ENCODE peak calls at places on chromosomes 13 and 19, in five cellular contexts. K is GM12878, T is HepG2, X is K562, Q is H1. Z is an unnamed sample.
A peak's percentile ranks its signal among the peaks of the same experiment; 100 is the strongest.

GRCh38 chr13:73703606-73704005 is 430.6 kb downstream of the KLF12 start:
- DNase-seq in K (no peak), T (no peak), X (no peak), Q (no peak), Z (no peak)

GRCh38 chr13:33610471-33611015 is 207.4 kb upstream of the RFC3 start:
- DNase-seq in K (no peak), T (peak; percentile 95), X (peak; percentile 11), Q (peak; percentile 36), Z (peak; percentile 44)

GRCh38 chr13:46684287-46685001 is 112.5 kb downstream of the ESD start:
- DNase-seq in K (no peak), T (peak; percentile 86), X (no peak), Q (peak; percentile 31), Z (no peak)

GRCh38 chr13:61685683-61686013 is 270.0 kb upstream of the PCDH20 start:
- DNase-seq in K (no peak), T (peak; percentile 34), X (no peak), Q (no peak), Z (peak; percentile 28)

GRCh38 chr19:9912551-9913236 is 23.6 kb downstream of the OLFM2 start:
- DNase-seq in K (no peak), T (no peak), X (no peak), Q (no peak), Z (no peak)

GRCh38 chr19:2770055-2771013 is 12.7 kb downstream of the SGTA start:
- DNase-seq in K (no peak), T (no peak), X (no peak), Q (no peak), Z (no peak)

GRCh38 chr13:57653229-57653994 is 21.9 kb downstream of the PCDH17 start:
- DNase-seq in K (no peak), T (peak; percentile 5), X (no peak), Q (no peak), Z (no peak)

GRCh38 chr19:16061943-16062342 is 14.4 kb upstream of the TPM4 start:
- DNase-seq in K (no peak), T (no peak), X (no peak), Q (no peak), Z (no peak)

GRCh38 chr13:67229438-67230242 is 496 bp downstream of the PCDH9 start:
- DNase-seq in K (no peak), T (no peak), X (no peak), Q (no peak), Z (no peak)

GRCh38 chr19:23286477-23286876 is 36.3 kb upstream of the ZNF724 start:
- DNase-seq in K (no peak), T (no peak), X (no peak), Q (no peak), Z (peak; percentile 50)

GRCh38 chr13:45441633-45442032 is 23.1 kb upstream of the COG3 start:
- DNase-seq in K (peak; percentile 60), T (peak; percentile 70), X (no peak), Q (no peak), Z (no peak)

GRCh38 chr19:45641274-45642105 is 2.3 kb upstream of the EML2 start:
- DNase-seq in K (peak; percentile 95), T (peak; percentile 90), X (peak; percentile 94), Q (peak; percentile 92), Z (peak; percentile 96)

GRCh38 chr19:1163283-1163933 is 10.7 kb downstream of the SBNO2 start:
- DNase-seq in K (no peak), T (no peak), X (no peak), Q (no peak), Z (no peak)

GRCh38 chr19:33487901-33488817 is 33.4 kb downstream of the PEPD start:
- DNase-seq in K (no peak), T (no peak), X (no peak), Q (no peak), Z (no peak)

GRCh38 chr19:15613338-15613737 is 1.7 kb upstream of the CYP4F8 start:
- DNase-seq in K (no peak), T (no peak), X (no peak), Q (no peak), Z (no peak)

GRCh38 chr13:45369116-45369515 is 28.1 kb upstream of the TPT1 start:
- DNase-seq in K (no peak), T (no peak), X (no peak), Q (no peak), Z (no peak)

GRCh38 chr13:98476106-98476505 is 100.8 kb downstream of the STK24 start:
- DNase-seq in K (no peak), T (no peak), X (no peak), Q (no peak), Z (peak; percentile 80)

GRCh38 chr19:3670796-3671679 is 29.2 kb downstream of the PIP5K1C start:
- DNase-seq in K (no peak), T (no peak), X (peak; percentile 89), Q (no peak), Z (no peak)

GRCh38 chr19:14516746-14517438 is 1.3 kb downstream of the DNAJB1 start:
- DNase-seq in K (no peak), T (no peak), X (no peak), Q (no peak), Z (no peak)

GRCh38 chr13:47680752-47681151 is 320.3 kb downstream of the SUCLA2 start:
- DNase-seq in K (no peak), T (no peak), X (no peak), Q (no peak), Z (no peak)

GRCh38 chr19:13938361-13939027 is at the start of gene PODNL1:
- DNase-seq in K (no peak), T (no peak), X (no peak), Q (no peak), Z (no peak)

GRCh38 chr19:49985926-49986325 is 25.0 kb upstream of the SIGLEC11 start:
- DNase-seq in K (no peak), T (no peak), X (no peak), Q (no peak), Z (no peak)

GRCh38 chr13:94192576-94192975 is 286.9 kb downstream of the DCT start:
- DNase-seq in K (no peak), T (peak; percentile 30), X (no peak), Q (no peak), Z (peak; percentile 50)

GRCh38 chr19:6058411-6059201 is 51.7 kb downstream of the RFX2 start:
- DNase-seq in K (no peak), T (no peak), X (no peak), Q (no peak), Z (no peak)

GRCh38 chr19:29812080-29812880 is 489 bp downstream of the CCNE1 start:
- DNase-seq in K (no peak), T (no peak), X (peak; percentile 28), Q (no peak), Z (peak; percentile 30)

GRCh38 chr13:82878536-82878935 is 1003.7 kb downstream of the SLITRK1 start:
- DNase-seq in K (no peak), T (no peak), X (no peak), Q (no peak), Z (no peak)

GRCh38 chr13:19818223-19818842 is 35.6 kb upstream of the PSPC1 start:
- DNase-seq in K (no peak), T (peak; percentile 4), X (peak; percentile 28), Q (peak; percentile 77), Z (peak; percentile 95)

GRCh38 chr19:49073514-49074378 is 1.2 kb upstream of the KCNA7 start:
- DNase-seq in K (no peak), T (peak; percentile 32), X (peak; percentile 84), Q (no peak), Z (peak; percentile 68)

GRCh38 chr19:52946322-52947310 is 16.1 kb downstream of the ZNF816 start:
- DNase-seq in K (no peak), T (no peak), X (peak; percentile 18), Q (peak; percentile 89), Z (peak; percentile 99)

GRCh38 chr19:5212101-5212500 is 128.5 kb downstream of the PTPRS start:
- DNase-seq in K (no peak), T (no peak), X (no peak), Q (no peak), Z (no peak)

GRCh38 chr13:24644051-24644450 is 36.2 kb upstream of the ATP12A start:
- DNase-seq in K (no peak), T (no peak), X (no peak), Q (no peak), Z (no peak)

GRCh38 chr19:18291590-18292459 is 10.4 kb upstream of the JUND start:
- DNase-seq in K (no peak), T (peak; percentile 51), X (peak; percentile 94), Q (no peak), Z (peak; percentile 73)

GRCh38 chr13:61850794-61851193 is 435.1 kb upstream of the PCDH20 start:
- DNase-seq in K (no peak), T (no peak), X (no peak), Q (no peak), Z (no peak)

GRCh38 chr19:10861118-10861651 is 10.2 kb upstream of the CARM1 start:
- DNase-seq in K (no peak), T (peak; percentile 54), X (peak; percentile 36), Q (no peak), Z (peak; percentile 78)

GRCh38 chr19:40388486-40388885 is 1.5 kb downstream of the HIPK4 start:
- DNase-seq in K (no peak), T (no peak), X (no peak), Q (no peak), Z (no peak)

GRCh38 chr13:25766576-25766975 is 285.2 kb downstream of the SHISA2 start:
- DNase-seq in K (no peak), T (no peak), X (no peak), Q (no peak), Z (no peak)

GRCh38 chr19:31421856-31422255 is 72.6 kb upstream of the TSHZ3 start:
- DNase-seq in K (no peak), T (no peak), X (no peak), Q (no peak), Z (peak; percentile 21)
- TF ChIP-seq ATF2 in K (no peak), T (no peak), X (no peak), Q (no peak), Z (no peak)

GRCh38 chr13:43876366-43876765 is 3.2 kb downstream of the CCDC122 start:
- DNase-seq in K (no peak), T (no peak), X (no peak), Q (no peak), Z (no peak)
- TF ChIP-seq ATF2 in K (no peak), T (no peak), X (no peak), Q (no peak), Z (no peak)

GRCh38 chr19:51094696-51095279 is 12.1 kb upstream of the KLK14 start:
- DNase-seq in K (no peak), T (peak; percentile 13), X (peak; percentile 78), Q (no peak), Z (peak; percentile 75)
- TF ChIP-seq ATF2 in K (no peak), T (no peak), X (no peak), Q (no peak), Z (no peak)

GRCh38 chr13:51225034-51225433 is 2.8 kb downstream of the FAM124A start:
- DNase-seq in K (no peak), T (no peak), X (no peak), Q (no peak), Z (no peak)
- TF ChIP-seq ATF2 in K (no peak), T (no peak), X (no peak), Q (no peak), Z (no peak)

GRCh38 chr19:58366576-58367430 is 4.3 kb upstream of the ZNF497 start:
- DNase-seq in K (no peak), T (no peak), X (no peak), Q (no peak), Z (no peak)

GRCh38 chr19:58374200-58374599 is 6.6 kb downstream of the ZNF837 start:
- DNase-seq in K (no peak), T (no peak), X (no peak), Q (no peak), Z (no peak)

GRCh38 chr19:58368561-58369360 is 6.2 kb upstream of the ZNF497 start:
- DNase-seq in K (no peak), T (no peak), X (no peak), Q (no peak), Z (no peak)

GRCh38 chr19:58367698-58368454 is 5.3 kb upstream of the ZNF497 start:
- DNase-seq in K (no peak), T (no peak), X (no peak), Q (no peak), Z (no peak)

GRCh38 chr19:58372311-58373133 is 8.3 kb downstream of the ZNF837 start:
- DNase-seq in K (no peak), T (no peak), X (no peak), Q (no peak), Z (no peak)
- TF ChIP-seq ATF2 in K (no peak), T (no peak), X (no peak), Q (no peak), Z (no peak)